ENCODE peak calls at places on chromosomes 13 and 19, in five cellular contexts. B is omental fat pad; I is GM23248; H is left lobe of liver; Q is activated CD4-positive, alpha-beta T cell treated with anti-CD3 and anti-CD28 coated beads, Interleukin-2, amount 50 U/mL, for 1 hour. F is an unnamed sample.

GRCh38 chr13:113557013-113557412 is 27.5 kb upstream of the TFDP1 start:
- DNase-seq in B (no peak), I (no peak), H (peak; percentile 38), Q (no peak), F (no peak)

GRCh38 chr19:11821474-11821873 is 7.4 kb downstream of the ZNF440 start:
- DNase-seq in B (no peak), I (peak; percentile 90), H (no peak), Q (no peak), F (peak; percentile 32)

GRCh38 chr19:13782537-13782936 is 8.3 kb downstream of the C19orf53 start:
- DNase-seq in B (no peak), I (no peak), H (no peak), Q (no peak), F (no peak)

GRCh38 chr13:74289130-74289529 is 154.9 kb upstream of the KLF12 start:
- DNase-seq in B (no peak), I (no peak), H (no peak), Q (no peak), F (no peak)

GRCh38 chr19:48922548-48923490 is 10.7 kb upstream of the DHDH start:
- DNase-seq in B (no peak), I (no peak), H (no peak), Q (no peak), F (no peak)

GRCh38 chr19:3670796-3671679 is 29.2 kb downstream of the PIP5K1C start:
- DNase-seq in B (peak; percentile 53), I (peak; percentile 85), H (no peak), Q (no peak), F (peak; percentile 64)

GRCh38 chr13:20492641-20493040 is 33.0 kb downstream of the CRYL1 start:
- DNase-seq in B (no peak), I (peak; percentile 52), H (no peak), Q (peak; percentile 23), F (no peak)

GRCh38 chr19:4748589-4748988 is 24.9 kb upstream of the DPP9 start:
- DNase-seq in B (no peak), I (no peak), H (no peak), Q (no peak), F (no peak)

GRCh38 chr13:33299626-33300025 is 14.1 kb upstream of the STARD13 start:
- DNase-seq in B (no peak), I (no peak), H (no peak), Q (no peak), F (no peak)

GRCh38 chr19:58563034-58563573 is 4.7 kb upstream of the UBE2M start:
- DNase-seq in B (no peak), I (peak; percentile 33), H (peak; percentile 62), Q (no peak), F (no peak)

GRCh38 chr13:100484708-100485107 is 103.9 kb downstream of the GGACT start:
- DNase-seq in B (no peak), I (no peak), H (no peak), Q (no peak), F (no peak)

GRCh38 chr19:23482829-23483228 is 87.6 kb upstream of the ZNF91 start:
- DNase-seq in B (no peak), I (no peak), H (no peak), Q (no peak), F (no peak)

GRCh38 chr19:5827342-5827890 is 12.1 kb downstream of the FUT6 start:
- DNase-seq in B (no peak), I (no peak), H (no peak), Q (no peak), F (no peak)

GRCh38 chr13:25939961-25940687 is 111.7 kb downstream of the SHISA2 start:
- DNase-seq in B (no peak), I (no peak), H (no peak), Q (no peak), F (no peak)

GRCh38 chr19:18202759-18203407 is 959 bp downstream of the RAB3A start:
- DNase-seq in B (no peak), I (peak; percentile 43), H (peak; percentile 58), Q (peak; percentile 22), F (no peak)

GRCh38 chr13:31431722-31432137 is 232.0 kb downstream of the B3GLCT start:
- DNase-seq in B (peak; percentile 56), I (peak; percentile 62), H (no peak), Q (peak; percentile 42), F (peak; percentile 53)

GRCh38 chr13:111006508-111007031 is 91.7 kb upstream of the ANKRD10 start:
- DNase-seq in B (no peak), I (peak; percentile 95), H (no peak), Q (no peak), F (peak; percentile 88)

GRCh38 chr13:49681837-49682236 is 9.4 kb downstream of the EBPL start:
- DNase-seq in B (no peak), I (peak; percentile 39), H (no peak), Q (no peak), F (peak; percentile 53)

GRCh38 chr13:102326381-102327118 is 75.3 kb downstream of the FGF14 start:
- DNase-seq in B (no peak), I (no peak), H (no peak), Q (no peak), F (no peak)

GRCh38 chr19:7515471-7516226 is at the start of gene ZNF358:
- DNase-seq in B (no peak), I (peak; percentile 85), H (peak; percentile 80), Q (no peak), F (peak; percentile 72)

GRCh38 chr13:32426191-32426980 is 1.5 kb downstream of the N4BP2L1 start:
- DNase-seq in B (no peak), I (peak; percentile 55), H (peak; percentile 48), Q (no peak), F (peak; percentile 23)

GRCh38 chr19:32691952-32692726 is 518 bp downstream of the NUDT19 start:
- DNase-seq in B (no peak), I (peak; percentile 86), H (peak; percentile 70), Q (peak; percentile 33), F (peak; percentile 80)

GRCh38 chr13:32427852-32428580 is at the start of gene N4BP2L1:
- DNase-seq in B (peak; percentile 47), I (peak; percentile 71), H (peak; percentile 99), Q (peak; percentile 76), F (peak; percentile 31)

GRCh38 chr13:95123726-95124125 is 177.5 kb downstream of the ABCC4 start:
- DNase-seq in B (no peak), I (no peak), H (no peak), Q (no peak), F (no peak)

GRCh38 chr19:53958168-53958571 is 4.6 kb upstream of the CACNG8 start:
- DNase-seq in B (no peak), I (no peak), H (no peak), Q (no peak), F (no peak)

GRCh38 chr19:31339405-31339804 is 9.8 kb downstream of the TSHZ3 start:
- DNase-seq in B (no peak), I (no peak), H (peak; percentile 18), Q (no peak), F (peak; percentile 45)